ENCODE peak calls at places on chromosomes 4 and X, in nine cellular contexts. I is cardiac muscle cell, C is HL-60, P is dorsolateral prefrontal cortex, Y is A673, X is suprapubic skin, Q is right lobe of liver, O is neural progenitor cell, F is PC-3. U is an unnamed sample.
A peak's percentile ranks its signal among the peaks of the same experiment; 100 is the strongest.

GRCh38 chr4:155796031-155796430 is 37.2 kb downstream of the GUCY1B1 start:
- DNase-seq in I (no peak), C (no peak), P (no peak), Y (peak; percentile 38), X (no peak), Q (no peak), O (peak; percentile 30), F (peak; percentile 56), U (no peak)

GRCh38 chr4:182314537-182314936 is 71.3 kb downstream of the TENM3 start:
- DNase-seq in I (no peak), C (no peak), P (no peak), Y (no peak), X (no peak), Q (no peak), O (no peak), F (no peak), U (no peak)

GRCh38 chr4:15495621-15496020 is 25.9 kb downstream of the CC2D2A start:
- DNase-seq in I (no peak), C (no peak), P (no peak), Y (peak; percentile 86), X (no peak), Q (no peak), O (no peak), F (no peak), U (no peak)

GRCh38 chrX:31819455-31819854 is 747.6 kb upstream of the FTHL17 start:
- DNase-seq in I (peak; percentile 6), C (no peak), P (no peak), Y (no peak), X (no peak), Q (no peak), O (peak; percentile 6), F (no peak), U (no peak)

GRCh38 chr4:17544205-17544604 is 29.2 kb downstream of the CLRN2 start:
- DNase-seq in I (no peak), C (peak; percentile 7), P (peak; percentile 79), Y (no peak), X (no peak), Q (no peak), O (no peak), F (peak; percentile 42), U (no peak)

GRCh38 chrX:131812847-131813825 is 210.0 kb upstream of the STK26 start:
- DNase-seq in I (no peak), C (peak; percentile 87), P (peak; percentile 78), Y (no peak), X (peak; percentile 86), Q (no peak), O (no peak), F (peak; percentile 21), U (no peak)

GRCh38 chr4:78720151-78720726 is 55.9 kb upstream of the BMP2K start:
- DNase-seq in I (no peak), C (no peak), P (no peak), Y (no peak), X (no peak), Q (no peak), O (no peak), F (no peak), U (no peak)

GRCh38 chr4:79623125-79623905 is 215.3 kb upstream of the GK2 start:
- DNase-seq in I (no peak), C (no peak), P (no peak), Y (no peak), X (no peak), Q (no peak), O (no peak), F (no peak), U (no peak)

GRCh38 chr4:19309365-19309764 is 942.3 kb upstream of the SLIT2 start:
- DNase-seq in I (peak; percentile 14), C (no peak), P (no peak), Y (peak; percentile 96), X (no peak), Q (no peak), O (peak; percentile 15), F (peak; percentile 52), U (no peak)

GRCh38 chrX:100635040-100635439 is 1.6 kb downstream of the TSPAN6 start:
- DNase-seq in I (no peak), C (no peak), P (no peak), Y (no peak), X (no peak), Q (no peak), O (no peak), F (no peak), U (no peak)

GRCh38 chr4:156693557-156693956 is 278.0 kb downstream of the PDGFC start:
- DNase-seq in I (no peak), C (no peak), P (no peak), Y (no peak), X (no peak), Q (no peak), O (no peak), F (no peak), U (no peak)

GRCh38 chrX:110442631-110443030 is 84.0 kb downstream of the RTL9 start:
- DNase-seq in I (peak; percentile 50), C (peak; percentile 24), P (no peak), Y (peak; percentile 65), X (no peak), Q (no peak), O (peak; percentile 58), F (peak; percentile 55), U (no peak)

GRCh38 chr4:186563761-186564160 is 8.4 kb upstream of the MTNR1A start:
- DNase-seq in I (no peak), C (no peak), P (no peak), Y (no peak), X (no peak), Q (no peak), O (no peak), F (no peak), U (no peak)

GRCh38 chr4:152106113-152106763 is 345.4 kb upstream of the GATB start:
- DNase-seq in I (no peak), C (peak; percentile 47), P (no peak), Y (peak; percentile 85), X (peak; percentile 82), Q (no peak), O (no peak), F (peak; percentile 97), U (peak; percentile 83)

GRCh38 chrX:85243761-85244410 is at the start of the genes SATL1 and ZNF711:
- DNase-seq in I (peak; percentile 91), C (no peak), P (peak; percentile 70), Y (peak; percentile 84), X (peak; percentile 62), Q (peak; percentile 34), O (peak; percentile 87), F (no peak), U (no peak)

GRCh38 chr4:67762091-67762490 is 7.9 kb upstream of the GNRHR start:
- DNase-seq in I (no peak), C (no peak), P (no peak), Y (no peak), X (no peak), Q (no peak), O (no peak), F (no peak), U (no peak)

GRCh38 chr4:165814256-165815010 is 58.6 kb upstream of the TLL1 start:
- DNase-seq in I (no peak), C (no peak), P (no peak), Y (peak; percentile 80), X (no peak), Q (no peak), O (no peak), F (peak; percentile 7), U (no peak)

GRCh38 chr4:48372272-48372671 is 30.9 kb downstream of the SLAIN2 start:
- DNase-seq in I (no peak), C (no peak), P (no peak), Y (no peak), X (no peak), Q (no peak), O (no peak), F (no peak), U (no peak)

GRCh38 chrX:50168305-50168704 is 32.5 kb downstream of the AKAP4 start:
- DNase-seq in I (no peak), C (no peak), P (no peak), Y (peak; percentile 18), X (no peak), Q (no peak), O (no peak), F (no peak), U (no peak)

GRCh38 chrX:123818243-123818642 is 41.6 kb upstream of the XIAP start:
- DNase-seq in I (no peak), C (no peak), P (no peak), Y (no peak), X (no peak), Q (no peak), O (no peak), F (peak; percentile 89), U (no peak)

GRCh38 chrX:111869639-111870034 is 6.3 kb upstream of the TRPC5OS start:
- DNase-seq in I (peak; percentile 79), C (peak; percentile 18), P (no peak), Y (peak; percentile 66), X (no peak), Q (peak; percentile 43), O (peak; percentile 82), F (peak; percentile 59), U (no peak)
- TF ChIP-seq CTCF in I (peak; percentile 63), C (peak; percentile 28), P (peak; percentile 65), Y (peak; percentile 73), X (peak; percentile 42), Q (peak; percentile 68), O (peak; percentile 92), F (peak; percentile 64), U (peak; percentile 47)

GRCh38 chr4:176805155-176805554 is 12.4 kb upstream of the VEGFC start:
- DNase-seq in I (no peak), C (no peak), P (no peak), Y (no peak), X (no peak), Q (no peak), O (no peak), F (no peak), U (no peak)

GRCh38 chr4:176795441-176795840 is 2.7 kb upstream of the VEGFC start:
- DNase-seq in I (no peak), C (no peak), P (no peak), Y (no peak), X (no peak), Q (no peak), O (no peak), F (no peak), U (no peak)

GRCh38 chr4:176799653-176800052 is 6.9 kb upstream of the VEGFC start:
- DNase-seq in I (no peak), C (no peak), P (no peak), Y (no peak), X (no peak), Q (no peak), O (no peak), F (no peak), U (no peak)

GRCh38 chr4:176800891-176801534 is 8.3 kb upstream of the VEGFC start:
- DNase-seq in I (no peak), C (no peak), P (no peak), Y (no peak), X (no peak), Q (no peak), O (no peak), F (peak; percentile 42), U (no peak)
- H3K27ac ChIP-seq in I (no peak overlapping the region), C (no peak overlapping the region), P (no peak overlapping the region), Y (no peak overlapping the region), X (no peak overlapping the region), Q (no peak overlapping the region), O (no peak overlapping the region), F (peak overlapping the region; percentile 33), U (no peak overlapping the region)

GRCh38 chrX:154981116-154981411 is 41.5 kb downstream of the F8 start:
- DNase-seq in I (no peak), C (no peak), P (no peak), Y (no peak), X (no peak), Q (no peak), O (no peak), F (no peak), U (no peak)
- H3K4me3 ChIP-seq in I (no peak overlapping the region), C (no peak overlapping the region), P (peak overlapping the region; percentile 47), Y (peak overlapping the region; percentile 44), X (peak overlapping the region; percentile 41), Q (peak overlapping the region; percentile 50), O (no peak overlapping the region), F (peak overlapping the region; percentile 60), U (peak overlapping the region; percentile 23)

GRCh38 chr4:111798840-111799239 is 346.4 kb upstream of the FAM241A start:
- DNase-seq in I (peak; percentile 37), C (no peak), P (no peak), Y (peak; percentile 35), X (no peak), Q (no peak), O (peak; percentile 57), F (peak; percentile 19), U (no peak)
- TF ChIP-seq CTCF in I (no peak), C (no peak), P (no peak), Y (peak; percentile 60), X (no peak), Q (no peak), O (peak; percentile 64), F (peak; percentile 52), U (no peak)

U was measured in RWPE2.